ENCODE peak calls at places on chromosome 7, in four cellular contexts. G is left ventricle myocardium inferior, B is fibroblast of the conjunctiva, K is GOT3. S is an unnamed sample.

GRCh38 chr7:71454981-71455380 is 323.0 kb downstream of the GALNT17 start:
- DNase-seq in G (no peak), B (no peak), K (no peak), S (no peak)

GRCh38 chr7:19368540-19368939 is 223.3 kb upstream of the FERD3L start:
- DNase-seq in G (no peak), B (no peak), K (no peak), S (no peak)

GRCh38 chr7:6162650-6163366 is 109.6 kb downstream of the CYTH3 start:
- DNase-seq in G (no peak), B (no peak), K (no peak), S (no peak)

GRCh38 chr7:128738570-128739047 is 550 bp upstream of the CALU start:
- DNase-seq in G (no peak), B (peak), K (peak), S (no peak)

GRCh38 chr7:82020076-82020475 is 250.2 kb upstream of the HGF start:
- DNase-seq in G (no peak), B (no peak), K (no peak), S (no peak)

GRCh38 chr7:41058986-41059741 is 643.7 kb downstream of the INHBA start:
- DNase-seq in G (no peak), B (no peak), K (no peak), S (no peak)

GRCh38 chr7:42238709-42239395 is 1.8 kb upstream of the GLI3 start:
- DNase-seq in G (no peak), B (peak), K (no peak), S (no peak)

GRCh38 chr7:105118612-105119600 is 104.9 kb downstream of the KMT2E start:
- DNase-seq in G (no peak), B (no peak), K (no peak), S (no peak)

GRCh38 chr7:157690833-157691382 is 354.1 kb downstream of the DNAJB6 start:
- DNase-seq in G (peak), B (no peak), K (no peak), S (peak)

GRCh38 chr7:141567465-141567864 is 16.3 kb downstream of the AGK start:
- DNase-seq in G (no peak), B (no peak), K (no peak), S (no peak)

GRCh38 chr7:25028370-25028971 is 48.5 kb upstream of the OSBPL3 start:
- DNase-seq in G (no peak), B (peak), K (no peak), S (no peak)

GRCh38 chr7:140557809-140558518 is 78.7 kb upstream of the MKRN1 start:
- DNase-seq in G (no peak), B (no peak), K (no peak), S (no peak)

GRCh38 chr7:15764010-15764409 is 77.5 kb upstream of the MEOX2 start:
- DNase-seq in G (no peak), B (no peak), K (no peak), S (no peak)

GRCh38 chr7:50826371-50827172 is 43.9 kb upstream of the GRB10 start:
- DNase-seq in G (no peak), B (peak), K (peak), S (no peak)

GRCh38 chr7:6651866-6652445 is 14.8 kb downstream of the ZNF316 start:
- DNase-seq in G (no peak), B (no peak), K (no peak), S (no peak)

GRCh38 chr7:67758551-67758950 is 761.9 kb downstream of the TYW1 start:
- DNase-seq in G (no peak), B (no peak), K (no peak), S (no peak)

GRCh38 chr7:150375662-150376521 is 3.2 kb upstream of the ZNF775 start:
- DNase-seq in G (no peak), B (no peak), K (no peak), S (no peak)

GRCh38 chr7:155755026-155755425 is 57.2 kb downstream of the SHH start:
- DNase-seq in G (no peak), B (no peak), K (no peak), S (no peak)

GRCh38 chr7:74405191-74405898 is 48.4 kb upstream of the GTF2IRD1 start:
- DNase-seq in G (no peak), B (no peak), K (no peak), S (no peak)

GRCh38 chr7:50648570-50649169 is 83.5 kb upstream of the DDC start:
- DNase-seq in G (no peak), B (no peak), K (no peak), S (no peak)

GRCh38 chr7:101940830-101941229 is 123.4 kb downstream of the CUX1 start:
- DNase-seq in G (no peak), B (no peak), K (no peak), S (no peak)

GRCh38 chr7:4265056-4265455 is 417.0 kb upstream of the FOXK1 start:
- DNase-seq in G (no peak), B (no peak), K (no peak), S (no peak)

GRCh38 chr7:913736-914520 is 37.6 kb downstream of the GET4 start:
- DNase-seq in G (no peak), B (no peak), K (no peak), S (no peak)

GRCh38 chr7:158957921-158958471 is 101.6 kb downstream of the DYNC2I1 start:
- DNase-seq in G (no peak), B (no peak), K (no peak), S (no peak)

GRCh38 chr7:43431020-43431595 is 151.8 kb upstream of the STK17A start:
- DNase-seq in G (no peak), B (peak), K (no peak), S (no peak)

GRCh38 chr7:98701372-98701771 is 84.3 kb downstream of the NPTX2 start:
- DNase-seq in G (no peak), B (no peak), K (no peak), S (no peak)

GRCh38 chr7:129657363-129657762 is 45.8 kb downstream of the NRF1 start:
- DNase-seq in G (no peak), B (no peak), K (no peak), S (no peak)

GRCh38 chr7:115658223-115658622 is 372.3 kb downstream of the TFEC start:
- DNase-seq in G (no peak), B (no peak), K (no peak), S (no peak)

GRCh38 chr7:92177362-92177761 is 1.6 kb downstream of the LRRD1 start:
- DNase-seq in G (no peak), B (no peak), K (no peak), S (no peak)

GRCh38 chr7:130972201-130972600 is 238.2 kb upstream of the KLF14 start:
- DNase-seq in G (no peak), B (no peak), K (no peak), S (no peak)